ENCODE peak calls at places on chromosomes 7 and 10, in four cellular contexts. A is BJ; J is EL; S is stimulated activated CD4-positive, alpha-beta T cell treated with anti-CD3 and anti-CD28 coated beads, Interleukin-1b, Interleukin-23, amount 100 ng/mL, for 4 hours. H is an unnamed sample.

GRCh38 chr7:142808802-142809583 is 38.2 kb downstream of the PRSS2 start:
- DNase-seq in A (no peak), J (peak; percentile 68), S (peak; percentile 92), H (peak; percentile 20)

GRCh38 chr7:33926535-33926934 is 21.2 kb downstream of the BMPER start:
- DNase-seq in A (no peak), J (no peak), S (no peak), H (peak; percentile 36)

GRCh38 chr7:113831509-113831908 is 87.3 kb downstream of the PPP1R3A start:
- DNase-seq in A (no peak), J (no peak), S (no peak), H (peak; percentile 9)

GRCh38 chr7:12731775-12732174 is 44.3 kb downstream of the ARL4A start:
- DNase-seq in A (no peak), J (no peak), S (no peak), H (no peak)

GRCh38 chr7:36604801-36605200 is 119.5 kb downstream of the AOAH start:
- DNase-seq in A (no peak), J (peak; percentile 49), S (no peak), H (no peak)

GRCh38 chr10:4470231-4470840 is 355.7 kb upstream of the AKR1E2 start:
- DNase-seq in A (peak; percentile 42), J (peak; percentile 93), S (no peak), H (peak; percentile 89)

GRCh38 chr10:119538632-119539358 is 3.7 kb downstream of the RGS10 start:
- DNase-seq in A (no peak), J (peak; percentile 52), S (no peak), H (peak; percentile 30)

GRCh38 chr7:54897891-54898290 is 120.9 kb upstream of the EGFR start:
- DNase-seq in A (no peak), J (peak; percentile 35), S (no peak), H (peak; percentile 24)

GRCh38 chr10:54130394-54130793 is 670.6 kb downstream of the PCDH15 start:
- DNase-seq in A (no peak), J (no peak), S (no peak), H (no peak)

GRCh38 chr7:101177644-101178043 is 2.4 kb downstream of the NAT16 start:
- DNase-seq in A (no peak), J (no peak), S (no peak), H (no peak)

GRCh38 chr10:32982293-32982709 is 24.3 kb upstream of the ITGB1 start:
- DNase-seq in A (peak; percentile 74), J (peak; percentile 92), S (no peak), H (peak; percentile 92)

GRCh38 chr7:142629588-142630260 is 119.5 kb upstream of the PRSS1 start:
- DNase-seq in A (peak; percentile 37), J (peak; percentile 54), S (no peak), H (peak; percentile 66)

GRCh38 chr10:52491246-52492000 is 177.3 kb downstream of the DKK1 start:
- DNase-seq in A (peak; percentile 52), J (peak; percentile 74), S (no peak), H (peak; percentile 81)

GRCh38 chr7:151839511-151839921 is 37.4 kb downstream of the PRKAG2 start:
- DNase-seq in A (no peak), J (no peak), S (no peak), H (no peak)

GRCh38 chr7:131574741-131575140 is 18.3 kb upstream of the PODXL start:
- DNase-seq in A (no peak), J (peak; percentile 37), S (no peak), H (peak; percentile 87)

H was measured in GM23248.